ENCODE peak calls at places on chromosomes 1 and 21, in five cellular contexts. L is HEK293T; W is heart left ventricle; M is CD4-positive, CD25-positive, alpha-beta regulatory T cell; X is tibial nerve. Q is an unnamed sample.

GRCh38 chr1:224769987-224770693 is 154.0 kb downstream of the CNIH3 start:
- DNase-seq in L (no peak), W (no peak), M (no peak), X (no peak), Q (no peak)

GRCh38 chr21:33491373-33492102 is at the start of gene DNAJC28:
- DNase-seq in L (peak), W (peak), M (peak), X (peak), Q (peak)

GRCh38 chr1:14113841-14114567 is 414.0 kb downstream of the PRDM2 start:
- DNase-seq in L (peak), W (no peak), M (no peak), X (no peak), Q (peak)

GRCh38 chr1:28208818-28209441 is 23.9 kb downstream of the DNAJC8 start:
- DNase-seq in L (peak), W (no peak), M (peak), X (no peak), Q (no peak)

GRCh38 chr1:99527078-99527477 is 118.8 kb upstream of the PALMD start:
- DNase-seq in L (peak), W (no peak), M (no peak), X (no peak), Q (no peak)

GRCh38 chr1:245129321-245129720 is 25.5 kb upstream of the KIF26B start:
- DNase-seq in L (no peak), W (no peak), M (no peak), X (no peak), Q (no peak)

GRCh38 chr1:68725353-68725752 is 228.5 kb upstream of the DEPDC1 start:
- DNase-seq in L (no peak), W (peak), M (no peak), X (no peak), Q (no peak)

GRCh38 chr1:112325504-112325903 is 70.5 kb upstream of the CTTNBP2NL start:
- DNase-seq in L (no peak), W (no peak), M (no peak), X (no peak), Q (no peak)

GRCh38 chr1:211684791-211685190 is 9.4 kb upstream of the NEK2 start:
- DNase-seq in L (no peak), W (no peak), M (no peak), X (no peak), Q (no peak)

Q was measured in iPS DF 6.9.